ENCODE peak calls at places on chromosomes 11 and 22, in eight cellular contexts. One of them, this sample, is unnamed.

GRCh38 chr11:120682026-120682649 is 170.6 kb downstream of the GRIK4 start:
- DNase-seq in GM23338: peak; percentile 69
- DNase-seq in esophagus squamous epithelium: no peak
- DNase-seq in HCT116: no peak
- DNase-seq in PC-3: no peak
- DNase-seq in psoas muscle: no peak
- DNase-seq in Peyer's patch: no peak
- DNase-seq in A549: no peak
- DNase-seq in this sample: no peak

GRCh38 chr22:49566693-49567092 is 261.0 kb downstream of the BRD1 start:
- DNase-seq in psoas muscle: peak; percentile 23
- DNase-seq in esophagus squamous epithelium: no peak
- DNase-seq in A549: no peak
- DNase-seq in PC-3: no peak
- DNase-seq in Peyer's patch: peak; percentile 25
- DNase-seq in GM23338: no peak
- DNase-seq in HCT116: no peak
- DNase-seq in this sample: no peak

GRCh38 chr11:120707663-120708062 is 196.1 kb downstream of the GRIK4 start:
- DNase-seq in psoas muscle: no peak
- DNase-seq in HCT116: no peak
- DNase-seq in PC-3: no peak
- DNase-seq in A549: no peak
- DNase-seq in GM23338: no peak
- DNase-seq in esophagus squamous epithelium: no peak
- DNase-seq in Peyer's patch: no peak
- DNase-seq in this sample: no peak

GRCh38 chr11:134476435-134477021 is 64.5 kb upstream of the B3GAT1 start:
- DNase-seq in psoas muscle: no peak
- DNase-seq in Peyer's patch: no peak
- DNase-seq in PC-3: peak; percentile 31
- DNase-seq in A549: no peak
- DNase-seq in GM23338: peak; percentile 88
- DNase-seq in HCT116: no peak
- DNase-seq in esophagus squamous epithelium: no peak
- DNase-seq in this sample: no peak

GRCh38 chr11:34468209-34468841 is 29.6 kb downstream of the CAT start:
- DNase-seq in A549: no peak
- DNase-seq in HCT116: peak; percentile 28
- DNase-seq in PC-3: peak; percentile 81
- DNase-seq in GM23338: peak; percentile 68
- DNase-seq in Peyer's patch: peak; percentile 66
- DNase-seq in psoas muscle: no peak
- DNase-seq in esophagus squamous epithelium: no peak
- DNase-seq in this sample: peak; percentile 35

GRCh38 chr11:31805629-31806185 is 5.4 kb downstream of the PAX6 start:
- DNase-seq in PC-3: no peak
- DNase-seq in psoas muscle: no peak
- DNase-seq in Peyer's patch: no peak
- DNase-seq in A549: no peak
- DNase-seq in HCT116: no peak
- DNase-seq in GM23338: peak; percentile 80
- DNase-seq in esophagus squamous epithelium: no peak
- DNase-seq in this sample: peak; percentile 83

GRCh38 chr11:12019337-12019736 is 10.9 kb upstream of the DKK3 start:
- DNase-seq in Peyer's patch: no peak
- DNase-seq in esophagus squamous epithelium: no peak
- DNase-seq in A549: no peak
- DNase-seq in HCT116: no peak
- DNase-seq in GM23338: no peak
- DNase-seq in psoas muscle: no peak
- DNase-seq in PC-3: no peak
- DNase-seq in this sample: peak; percentile 96

GRCh38 chr22:47175761-47176359 is 413.4 kb downstream of the TBC1D22A start:
- DNase-seq in esophagus squamous epithelium: no peak
- DNase-seq in A549: no peak
- DNase-seq in GM23338: no peak
- DNase-seq in psoas muscle: peak; percentile 30
- DNase-seq in HCT116: no peak
- DNase-seq in PC-3: no peak
- DNase-seq in Peyer's patch: peak; percentile 45
- DNase-seq in this sample: no peak

GRCh38 chr11:79352304-79352703 is 88.5 kb downstream of the TENM4 start:
- DNase-seq in Peyer's patch: no peak
- DNase-seq in A549: no peak
- DNase-seq in HCT116: no peak
- DNase-seq in psoas muscle: no peak
- DNase-seq in GM23338: no peak
- DNase-seq in PC-3: no peak
- DNase-seq in esophagus squamous epithelium: no peak
- DNase-seq in this sample: no peak

GRCh38 chr22:26585104-26585790 is 4.7 kb downstream of the TPST2 start:
- DNase-seq in HCT116: no peak
- DNase-seq in GM23338: no peak
- DNase-seq in A549: no peak
- DNase-seq in PC-3: peak; percentile 81
- DNase-seq in psoas muscle: peak; percentile 89
- DNase-seq in esophagus squamous epithelium: no peak
- DNase-seq in Peyer's patch: no peak
- DNase-seq in this sample: peak; percentile 80

GRCh38 chr11:116465056-116465455 is 307.7 kb downstream of the BUD13 start:
- DNase-seq in A549: no peak
- DNase-seq in psoas muscle: no peak
- DNase-seq in Peyer's patch: no peak
- DNase-seq in HCT116: no peak
- DNase-seq in GM23338: no peak
- DNase-seq in esophagus squamous epithelium: no peak
- DNase-seq in PC-3: no peak
- DNase-seq in this sample: no peak

GRCh38 chr11:122192634-122193245 is 76.7 kb upstream of the BLID start:
- DNase-seq in esophagus squamous epithelium: no peak
- DNase-seq in GM23338: no peak
- DNase-seq in A549: no peak
- DNase-seq in PC-3: peak; percentile 53
- DNase-seq in HCT116: no peak
- DNase-seq in psoas muscle: no peak
- DNase-seq in Peyer's patch: no peak
- DNase-seq in this sample: peak; percentile 64

GRCh38 chr11:70716986-70717775 is 318.9 kb downstream of the CTTN start:
- DNase-seq in PC-3: no peak
- DNase-seq in A549: no peak
- DNase-seq in GM23338: no peak
- DNase-seq in Peyer's patch: no peak
- DNase-seq in HCT116: no peak
- DNase-seq in psoas muscle: peak; percentile 24
- DNase-seq in esophagus squamous epithelium: no peak
- DNase-seq in this sample: peak; percentile 28

GRCh38 chr11:75527130-75527529 is 1.4 kb upstream of the GDPD5 start:
- DNase-seq in esophagus squamous epithelium: no peak
- DNase-seq in Peyer's patch: no peak
- DNase-seq in psoas muscle: no peak
- DNase-seq in PC-3: no peak
- DNase-seq in GM23338: no peak
- DNase-seq in HCT116: no peak
- DNase-seq in A549: no peak
- DNase-seq in this sample: no peak

GRCh38 chr11:34909955-34910354 is 6.2 kb downstream of the APIP start:
- DNase-seq in A549: no peak
- DNase-seq in psoas muscle: no peak
- DNase-seq in PC-3: no peak
- DNase-seq in GM23338: no peak
- DNase-seq in esophagus squamous epithelium: no peak
- DNase-seq in Peyer's patch: no peak
- DNase-seq in HCT116: no peak
- DNase-seq in this sample: no peak

GRCh38 chr11:18022419-18022818 is 9.6 kb upstream of the SERGEF start:
- DNase-seq in psoas muscle: no peak
- DNase-seq in PC-3: no peak
- DNase-seq in Peyer's patch: no peak
- DNase-seq in HCT116: no peak
- DNase-seq in GM23338: no peak
- DNase-seq in A549: no peak
- DNase-seq in esophagus squamous epithelium: no peak
- DNase-seq in this sample: no peak

GRCh38 chr11:95498731-95499396 is 267.9 kb upstream of the SESN3 start:
- DNase-seq in PC-3: peak; percentile 27
- DNase-seq in A549: no peak
- DNase-seq in esophagus squamous epithelium: no peak
- DNase-seq in HCT116: no peak
- DNase-seq in Peyer's patch: no peak
- DNase-seq in GM23338: peak; percentile 82
- DNase-seq in psoas muscle: no peak
- DNase-seq in this sample: no peak

GRCh38 chr11:63914896-63915681 is 1.9 kb downstream of the RCOR2 start:
- DNase-seq in esophagus squamous epithelium: no peak
- DNase-seq in PC-3: no peak
- DNase-seq in HCT116: no peak
- DNase-seq in Peyer's patch: no peak
- DNase-seq in psoas muscle: no peak
- DNase-seq in A549: no peak
- DNase-seq in GM23338: peak; percentile 34
- DNase-seq in this sample: no peak

GRCh38 chr11:57460017-57460755 is at the start of gene RTN4RL2:
- DNase-seq in GM23338: peak; percentile 94
- DNase-seq in A549: peak; percentile 88
- DNase-seq in psoas muscle: peak; percentile 71
- DNase-seq in HCT116: peak; percentile 52
- DNase-seq in esophagus squamous epithelium: no peak
- DNase-seq in PC-3: peak; percentile 72
- DNase-seq in Peyer's patch: no peak
- DNase-seq in this sample: peak; percentile 54

GRCh38 chr22:29205598-29206371 is at the start of gene EMID1:
- DNase-seq in psoas muscle: no peak
- DNase-seq in HCT116: no peak
- DNase-seq in GM23338: peak; percentile 67
- DNase-seq in esophagus squamous epithelium: no peak
- DNase-seq in PC-3: peak; percentile 12
- DNase-seq in A549: no peak
- DNase-seq in Peyer's patch: peak; percentile 66
- DNase-seq in this sample: peak; percentile 35

GRCh38 chr11:28466506-28466905 is 358.3 kb downstream of the METTL15 start:
- DNase-seq in Peyer's patch: no peak
- DNase-seq in HCT116: no peak
- DNase-seq in esophagus squamous epithelium: no peak
- DNase-seq in GM23338: no peak
- DNase-seq in PC-3: no peak
- DNase-seq in psoas muscle: no peak
- DNase-seq in A549: no peak
- DNase-seq in this sample: no peak

DNA sequence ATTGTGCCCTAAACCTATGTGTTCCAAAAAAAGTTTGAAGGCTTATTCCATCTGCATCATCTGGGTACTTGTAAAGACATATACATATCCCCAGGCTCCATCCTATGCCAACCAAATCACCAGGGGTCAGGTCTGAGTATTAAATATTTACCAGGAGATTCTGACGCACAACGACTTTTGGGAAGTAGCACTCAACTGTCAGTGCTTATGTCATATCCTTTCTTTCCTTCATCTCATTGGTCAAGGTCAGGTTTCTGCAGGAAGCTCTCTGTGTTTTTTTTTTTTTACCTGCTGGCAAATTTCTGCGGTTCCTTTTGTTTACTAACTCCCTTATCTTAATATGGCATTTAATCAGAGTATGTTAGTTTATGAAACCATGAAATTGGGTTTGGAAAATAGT is 22.5 kb upstream of the CYP2R1 start:
- DNase-seq in GM23338: no peak
- DNase-seq in esophagus squamous epithelium: no peak
- DNase-seq in psoas muscle: no peak
- DNase-seq in A549: no peak
- DNase-seq in Peyer's patch: no peak
- DNase-seq in HCT116: no peak
- DNase-seq in PC-3: no peak
- DNase-seq in this sample: no peak
- H3K4me1 ChIP-seq in GM23338: no peaks in the 10 kb centered on the region
- H3K4me1 ChIP-seq in esophagus squamous epithelium: no peaks in the 10 kb centered on the region
- H3K4me1 ChIP-seq in psoas muscle: no peaks in the 10 kb centered on the region
- H3K4me1 ChIP-seq in A549: no peaks in the 10 kb centered on the region
- H3K4me1 ChIP-seq in Peyer's patch: no peaks in the 10 kb centered on the region
- H3K4me1 ChIP-seq in HCT116: no peaks in the 10 kb centered on the region
- H3K4me1 ChIP-seq in PC-3: no peaks in the 10 kb centered on the region
- H3K4me1 ChIP-seq in this sample: no peaks in the 10 kb centered on the region

GRCh38 chr11:40924915-40925314 is 534.5 kb downstream of the LRRC4C start:
- DNase-seq in GM23338: peak; percentile 12
- DNase-seq in Peyer's patch: no peak
- DNase-seq in A549: no peak
- DNase-seq in psoas muscle: no peak
- DNase-seq in esophagus squamous epithelium: no peak
- DNase-seq in HCT116: no peak
- DNase-seq in PC-3: no peak
- DNase-seq in this sample: no peak
- H3K4me1 ChIP-seq in GM23338: no peaks in the 10 kb centered on the region
- H3K4me1 ChIP-seq in Peyer's patch: no peaks in the 10 kb centered on the region
- H3K4me1 ChIP-seq in A549: no peaks in the 10 kb centered on the region
- H3K4me1 ChIP-seq in psoas muscle: no peaks in the 10 kb centered on the region
- H3K4me1 ChIP-seq in esophagus squamous epithelium: no peaks in the 10 kb centered on the region
- H3K4me1 ChIP-seq in HCT116: no peaks in the 10 kb centered on the region
- H3K4me1 ChIP-seq in PC-3: no peaks in the 10 kb centered on the region
- H3K4me1 ChIP-seq in this sample: no peaks in the 10 kb centered on the region

GRCh38 chr11:16986434-16987204 is 27.6 kb downstream of the PLEKHA7 start:
- DNase-seq in A549: no peak
- DNase-seq in Peyer's patch: peak; percentile 94
- DNase-seq in PC-3: peak; percentile 58
- DNase-seq in esophagus squamous epithelium: no peak
- DNase-seq in psoas muscle: no peak
- DNase-seq in HCT116: no peak
- DNase-seq in GM23338: peak; percentile 25
- DNase-seq in this sample: no peak
- H3K4me1 ChIP-seq in A549: peaks cover 26% of the 10 kb centered on the region
- H3K4me1 ChIP-seq in Peyer's patch: peaks cover 66% of the 10 kb centered on the region
- H3K4me1 ChIP-seq in PC-3: peaks cover 21% of the 10 kb centered on the region
- H3K4me1 ChIP-seq in esophagus squamous epithelium: peaks cover 22% of the 10 kb centered on the region
- H3K4me1 ChIP-seq in psoas muscle: no peaks in the 10 kb centered on the region
- H3K4me1 ChIP-seq in HCT116: peaks cover 30% of the 10 kb centered on the region
- H3K4me1 ChIP-seq in GM23338: peaks cover 18% of the 10 kb centered on the region
- H3K4me1 ChIP-seq in this sample: no peaks in the 10 kb centered on the region

GRCh38 chr11:61730222-61730994 is 22.0 kb upstream of the MYRF start:
- DNase-seq in PC-3: peak; percentile 99
- DNase-seq in A549: peak; percentile 65
- DNase-seq in psoas muscle: no peak
- DNase-seq in GM23338: no peak
- DNase-seq in esophagus squamous epithelium: no peak
- DNase-seq in Peyer's patch: no peak
- DNase-seq in HCT116: peak; percentile 87
- DNase-seq in this sample: no peak

GRCh38 chr11:61731956-61732675 is 20.3 kb upstream of the MYRF start:
- DNase-seq in GM23338: peak; percentile 37
- DNase-seq in psoas muscle: no peak
- DNase-seq in esophagus squamous epithelium: no peak
- DNase-seq in HCT116: no peak
- DNase-seq in Peyer's patch: no peak
- DNase-seq in A549: no peak
- DNase-seq in PC-3: no peak
- DNase-seq in this sample: peak; percentile 16

GRCh38 chr11:61733120-61733978 is 19.1 kb upstream of the MYRF start:
- DNase-seq in Peyer's patch: peak; percentile 93
- DNase-seq in esophagus squamous epithelium: peak; percentile 9
- DNase-seq in A549: peak; percentile 95
- DNase-seq in GM23338: peak; percentile 88
- DNase-seq in HCT116: peak; percentile 63
- DNase-seq in PC-3: peak; percentile 96
- DNase-seq in psoas muscle: peak; percentile 93
- DNase-seq in this sample: peak; percentile 68

GRCh38 chr11:61732705-61733104 is 19.7 kb upstream of the MYRF start:
- DNase-seq in psoas muscle: peak; percentile 84
- DNase-seq in HCT116: no peak
- DNase-seq in esophagus squamous epithelium: no peak
- DNase-seq in PC-3: peak; percentile 81
- DNase-seq in GM23338: no peak
- DNase-seq in A549: no peak
- DNase-seq in Peyer's patch: no peak
- DNase-seq in this sample: peak; percentile 73

GRCh38 chr11:61731211-61731955 is 21.1 kb upstream of the MYRF start:
- DNase-seq in esophagus squamous epithelium: no peak
- DNase-seq in Peyer's patch: no peak
- DNase-seq in PC-3: no peak
- DNase-seq in psoas muscle: no peak
- DNase-seq in GM23338: no peak
- DNase-seq in HCT116: no peak
- DNase-seq in A549: no peak
- DNase-seq in this sample: no peak
- H3K4me1 ChIP-seq in esophagus squamous epithelium: peaks cover 8% of the 10 kb centered on the region
- H3K4me1 ChIP-seq in Peyer's patch: no peaks in the 10 kb centered on the region
- H3K4me1 ChIP-seq in PC-3: peaks cover 60% of the 10 kb centered on the region
- H3K4me1 ChIP-seq in psoas muscle: peaks cover 22% of the 10 kb centered on the region
- H3K4me1 ChIP-seq in GM23338: no peaks in the 10 kb centered on the region
- H3K4me1 ChIP-seq in HCT116: peaks cover 54% of the 10 kb centered on the region
- H3K4me1 ChIP-seq in A549: peaks cover 30% of the 10 kb centered on the region
- H3K4me1 ChIP-seq in this sample: peaks cover 9% of the 10 kb centered on the region

This sample was measured in fibroblast of lung.